ENCODE peak calls at places on chromosomes 16 and 17, in six cellular contexts. O is upper lobe of right lung; F is Peyer's patch; G is fibroblast of lung; D is K562; T is CD8-positive, alpha-beta T cell. V is an unnamed sample.
A peak's percentile ranks its signal among the peaks of the same experiment; 100 is the strongest.

GRCh38 chr17:9360610-9361571 is 214.7 kb downstream of the STX8 start:
- DNase-seq in G (peak; percentile 72), D (no peak), F (peak; percentile 54), O (no peak), T (no peak), V (peak; percentile 90)

GRCh38 chr17:72774251-72774650 is 318.2 kb downstream of the SLC39A11 start:
- DNase-seq in T (no peak), G (no peak), O (no peak), D (no peak), F (no peak), V (no peak)

GRCh38 chr17:77373298-77374169 is 232.8 kb downstream of the SEC14L1 start:
- DNase-seq in T (no peak), F (peak; percentile 71), O (peak; percentile 79), D (peak; percentile 48), G (no peak), V (no peak)

GRCh38 chr17:43530303-43531081 is 15.6 kb downstream of the ETV4 start:
- DNase-seq in G (peak; percentile 95), D (peak; percentile 89), O (peak; percentile 75), F (no peak), T (no peak), V (peak; percentile 99)

GRCh38 chr17:76709077-76709950 is 1.5 kb downstream of the MXRA7 start:
- DNase-seq in T (no peak), O (peak; percentile 73), F (peak; percentile 72), D (peak; percentile 55), G (peak; percentile 100), V (peak; percentile 97)

GRCh38 chr17:3988297-3989120 is 24.3 kb upstream of the ATP2A3 start:
- DNase-seq in O (peak; percentile 6), G (peak; percentile 41), F (peak; percentile 8), D (no peak), T (no peak), V (peak; percentile 79)

GRCh38 chr17:40122944-40123810 is 1.4 kb downstream of the MSL1 start:
- DNase-seq in G (peak; percentile 37), O (peak; percentile 66), D (peak; percentile 72), F (peak; percentile 68), T (peak; percentile 21), V (peak; percentile 57)

GRCh38 chr17:27428781-27429505 is 27.3 kb upstream of the KSR1 start:
- DNase-seq in O (peak; percentile 51), G (no peak), D (no peak), F (no peak), T (no peak), V (no peak)

GRCh38 chr17:17125136-17126084 is 80.7 kb downstream of the PLD6 start:
- DNase-seq in G (no peak), T (no peak), F (no peak), O (no peak), D (no peak), V (no peak)

GRCh38 chr17:57489321-57489720 is 233.0 kb downstream of the MSI2 start:
- DNase-seq in O (no peak), T (no peak), G (no peak), F (no peak), D (no peak), V (no peak)

GRCh38 chr16:64450170-64450569 is 671.7 kb downstream of the CDH11 start:
- DNase-seq in D (no peak), T (no peak), O (no peak), F (no peak), G (peak; percentile 50), V (no peak)

GRCh38 chr16:82507271-82507670 is 119.5 kb upstream of the CDH13 start:
- DNase-seq in O (no peak), T (no peak), F (no peak), D (no peak), G (no peak), V (no peak)

GRCh38 chr16:65068151-65068740 is 53.6 kb downstream of the CDH11 start:
- DNase-seq in T (no peak), G (peak; percentile 67), D (no peak), F (no peak), O (no peak), V (peak; percentile 59)

GRCh38 chr17:83195330-83196087 is 116.1 kb downstream of the METRNL start:
- DNase-seq in D (no peak), G (peak; percentile 38), F (peak; percentile 45), O (peak; percentile 72), T (no peak), V (peak; percentile 34)

GRCh38 chr17:43578699-43579569 is 32.8 kb upstream of the ETV4 start:
- DNase-seq in G (peak; percentile 70), F (no peak), T (peak; percentile 1), O (no peak), D (no peak), V (no peak)

GRCh38 chr16:22386976-22387375 is 12.6 kb upstream of the CDR2 start:
- DNase-seq in D (no peak), O (no peak), G (peak; percentile 92), T (no peak), F (no peak), V (no peak)

GRCh38 chr17:30956764-30957374 is 14.0 kb upstream of the RNF135 start:
- DNase-seq in D (no peak), F (peak; percentile 39), T (no peak), G (no peak), O (peak; percentile 36), V (peak; percentile 16)

GRCh38 chr16:24255446-24256352 is at the start of gene CACNG3:
- DNase-seq in G (peak; percentile 46), O (peak; percentile 77), T (peak; percentile 5), F (no peak), D (peak; percentile 85), V (peak; percentile 97)

GRCh38 chr16:77432264-77432663 is 2.6 kb downstream of the ADAMTS18 start:
- DNase-seq in F (no peak), D (no peak), G (no peak), O (no peak), T (no peak), V (no peak)

GRCh38 chr16:72099377-72099818 is 5.8 kb downstream of the DHX38 start:
- DNase-seq in G (peak; percentile 28), F (peak; percentile 67), T (peak; percentile 8), O (no peak), D (peak; percentile 65), V (peak; percentile 70)

GRCh38 chr16:54176376-54176901 is 110.1 kb downstream of the IRX3 start:
- DNase-seq in T (no peak), F (no peak), O (no peak), G (no peak), D (no peak), V (peak; percentile 8)

GRCh38 chr16:53281280-53281679 is 153.0 kb upstream of the RBL2 start:
- DNase-seq in D (no peak), G (no peak), F (no peak), O (no peak), T (no peak), V (no peak)

DNA sequence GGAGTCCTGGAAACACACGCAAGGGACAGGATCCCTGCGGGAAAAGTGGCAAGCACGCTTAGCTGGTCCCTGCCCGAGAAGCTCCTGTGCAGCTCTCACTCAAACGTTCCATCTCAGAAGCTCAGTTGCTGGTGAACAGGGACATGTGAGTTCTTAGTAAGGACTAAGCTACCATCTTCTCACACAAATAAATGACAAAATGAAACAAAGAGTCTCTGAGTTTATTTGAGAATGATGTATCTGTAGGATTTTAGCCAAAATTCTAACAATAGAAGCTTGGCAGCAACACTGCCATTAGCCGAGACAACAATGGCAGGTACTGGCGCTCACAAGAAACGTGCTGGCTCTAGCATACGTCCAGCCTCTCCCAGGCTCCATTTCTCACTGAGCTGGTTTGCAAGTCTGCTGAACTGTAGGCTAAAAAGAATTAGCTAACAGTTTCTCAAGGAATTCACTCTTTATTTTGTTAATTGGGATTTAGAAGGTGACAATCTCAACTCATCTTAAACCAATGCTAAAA is 90.2 kb downstream of the VPS53 start:
- DNase-seq in F (no peak), G (no peak), D (no peak), T (no peak), O (no peak), V (no peak)
- H3K27ac ChIP-seq in F (no peak overlapping the region), G (no peak overlapping the region), D (no peak overlapping the region), T (no peak overlapping the region), O (no peak overlapping the region), V (no peak overlapping the region)

DNA sequence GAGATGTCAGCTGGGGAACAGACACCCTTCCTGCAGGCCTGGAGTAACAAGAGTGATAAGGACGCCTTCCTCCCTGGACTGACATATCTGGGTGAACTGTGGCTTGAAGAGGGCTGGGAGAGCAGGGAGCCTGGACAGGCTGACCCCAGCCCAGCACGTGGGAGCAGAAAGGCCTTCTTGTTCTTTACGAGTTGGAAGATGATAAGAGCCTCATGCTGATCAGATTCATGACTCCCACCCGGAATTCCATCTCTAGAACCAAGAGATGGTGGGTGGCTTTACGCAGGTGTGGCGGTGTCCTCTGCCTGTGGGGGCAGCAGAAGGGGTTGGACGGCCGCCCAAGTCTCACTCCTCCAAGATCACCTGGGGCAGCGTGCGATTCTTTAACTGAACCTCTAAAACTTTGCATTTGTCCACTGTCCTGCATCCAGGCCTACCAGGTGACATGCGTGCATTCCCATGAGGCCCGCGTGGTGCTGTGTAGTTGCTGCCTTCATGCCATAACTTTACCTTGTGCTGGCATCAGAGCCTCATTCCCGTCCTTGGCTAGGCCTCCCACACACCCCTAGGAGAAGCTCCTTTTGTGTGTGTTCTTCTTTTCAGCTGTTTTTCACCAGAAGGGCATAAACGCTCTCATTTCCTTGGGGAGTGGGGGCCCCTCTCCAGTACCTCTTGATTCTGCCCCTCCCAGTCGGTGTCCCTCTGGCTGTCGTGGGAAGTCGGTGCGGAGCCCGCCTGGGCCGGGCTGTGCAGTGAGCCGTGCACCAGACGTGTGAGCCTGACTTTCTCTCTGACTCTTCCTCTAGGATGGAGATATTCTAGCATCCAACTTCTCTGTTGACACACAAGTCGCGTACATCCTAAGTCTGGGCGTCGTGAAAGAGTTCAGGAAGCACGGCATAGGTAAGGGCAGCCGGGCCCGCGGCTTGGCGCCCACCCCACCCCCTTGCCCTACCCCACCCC is 13.3 kb downstream of the C16orf90 start:
- DNase-seq in T (no peak), D (peak; percentile 42), O (no peak), G (no peak), F (no peak), V (no peak)
- TF ChIP-seq CTCF in T (no peak), D (no peak), O (no peak), G (no peak), F (no peak), V (no peak)

DNA sequence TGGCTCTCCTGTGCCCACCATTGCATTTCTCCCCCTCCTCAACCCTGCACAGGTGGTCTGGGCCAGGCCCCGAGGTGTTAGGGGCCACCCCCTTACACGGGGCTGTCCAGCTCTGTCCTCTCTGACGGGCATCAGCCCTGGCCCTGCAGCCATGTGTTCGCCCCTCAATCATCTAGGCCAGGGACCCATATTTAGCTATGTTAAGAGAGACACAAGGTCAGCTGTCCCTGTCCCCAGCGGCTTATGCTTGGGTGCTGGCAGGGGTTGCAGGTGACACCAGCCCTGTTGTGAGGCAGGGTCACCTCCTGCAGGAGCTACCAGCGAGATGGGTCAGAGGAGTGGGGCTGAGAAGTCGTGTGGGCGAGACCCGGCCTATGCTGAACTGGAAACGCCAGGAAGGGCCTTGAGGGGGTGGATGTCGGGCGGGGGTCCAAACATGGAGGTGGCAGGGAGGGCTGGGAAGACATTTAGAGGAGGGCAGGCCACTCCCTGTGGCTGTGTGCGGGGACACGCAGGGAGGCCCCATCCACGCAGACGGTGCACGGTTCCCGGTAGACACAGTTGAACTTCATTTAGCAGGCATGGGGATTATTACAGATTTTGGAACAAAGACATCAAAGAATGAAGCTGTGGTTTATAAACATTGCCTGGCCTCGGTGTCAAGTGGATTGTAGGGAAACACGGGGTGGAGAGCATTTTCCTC is 133.2 kb upstream of the CHMP6 start:
- DNase-seq in T (no peak), F (no peak), O (no peak), D (no peak), G (peak; percentile 27), V (no peak)
- H3K27ac ChIP-seq in T (no peak overlapping the region), F (no peak overlapping the region), O (no peak overlapping the region), D (no peak overlapping the region), G (peak overlapping the region; percentile 99), V (no peak overlapping the region)

GRCh38 chr17:48024149-48025039 is 13.2 kb downstream of the COPZ2 start:
- DNase-seq in T (peak; percentile 31), D (peak; percentile 61), F (peak; percentile 71), G (peak; percentile 61), O (peak; percentile 90), V (peak; percentile 43)
- TF ChIP-seq CTCF in T (no peak), D (no peak), F (no peak), G (no peak), O (no peak), V (no peak)

GRCh38 chr17:61395409-61395982 is 4.1 kb upstream of the TBX2 start:
- DNase-seq in D (no peak), T (no peak), O (no peak), F (no peak), G (no peak), V (no peak)
- H3K27ac ChIP-seq in D (no peak overlapping the region), T (no peak overlapping the region), O (peak overlapping the region; percentile 91), F (no peak overlapping the region), G (peak overlapping the region; percentile 97), V (peak overlapping the region; percentile 98)

V was measured in cardiac muscle cell.